ENCODE peak calls at places on chromosome 3, in four cellular contexts. One of them, this sample, is unnamed. For H3K36me3, the result is how much of the 10 kb centered on the place peaks cover.

GRCh38 chr3:135197246-135197645 is 402.2 kb downstream of the EPHB1 start:
- DNase-seq in HCT116: no peak
- DNase-seq in K562: peak
- DNase-seq in HepG2: no peak
- DNase-seq in this sample: no peak

GRCh38 chr3:79817224-79817623 is 49.4 kb upstream of the ROBO1 start:
- DNase-seq in HCT116: no peak
- DNase-seq in K562: no peak
- DNase-seq in HepG2: no peak
- DNase-seq in this sample: no peak

GRCh38 chr3:13475871-13476590 is 4.1 kb upstream of the HDAC11 start:
- DNase-seq in HCT116: no peak
- DNase-seq in K562: no peak
- DNase-seq in HepG2: peak
- DNase-seq in this sample: no peak

GRCh38 chr3:139935071-139935865 is at the start of gene CLSTN2:
- DNase-seq in HCT116: no peak
- DNase-seq in K562: peak
- DNase-seq in HepG2: no peak
- DNase-seq in this sample: peak

GRCh38 chr3:138082085-138082991 is 33.1 kb downstream of the DZIP1L start:
- DNase-seq in HCT116: peak
- DNase-seq in K562: no peak
- DNase-seq in HepG2: peak
- DNase-seq in this sample: no peak

GRCh38 chr3:155946178-155946577 is 75.7 kb downstream of the GMPS start:
- DNase-seq in HCT116: no peak
- DNase-seq in K562: no peak
- DNase-seq in HepG2: peak
- DNase-seq in this sample: no peak

GRCh38 chr3:87564438-87564837 is 288.1 kb upstream of the POU1F1 start:
- DNase-seq in HCT116: no peak
- DNase-seq in K562: peak
- DNase-seq in HepG2: no peak
- DNase-seq in this sample: no peak

GRCh38 chr3:141493152-141493551 is 6.3 kb downstream of the RASA2 start:
- DNase-seq in HCT116: no peak
- DNase-seq in K562: no peak
- DNase-seq in HepG2: no peak
- DNase-seq in this sample: no peak

GRCh38 chr3:38281895-38282686 is at the start of gene SLC22A14:
- DNase-seq in HCT116: no peak
- DNase-seq in K562: peak
- DNase-seq in HepG2: peak
- DNase-seq in this sample: no peak

GRCh38 chr3:172766241-172766640 is 15.7 kb downstream of the ECT2 start:
- DNase-seq in HCT116: no peak
- DNase-seq in K562: no peak
- DNase-seq in HepG2: no peak
- DNase-seq in this sample: no peak

GRCh38 chr3:65174713-65175112 is 486.9 kb upstream of the ADAMTS9 start:
- DNase-seq in HCT116: no peak
- DNase-seq in K562: peak
- DNase-seq in HepG2: no peak
- DNase-seq in this sample: no peak

GRCh38 chr3:65182085-65182484 is 494.3 kb upstream of the ADAMTS9 start:
- DNase-seq in HCT116: no peak
- DNase-seq in K562: no peak
- DNase-seq in HepG2: no peak
- DNase-seq in this sample: no peak

GRCh38 chr3:65178703-65179102 is 490.9 kb upstream of the ADAMTS9 start:
- DNase-seq in HCT116: no peak
- DNase-seq in K562: no peak
- DNase-seq in HepG2: no peak
- DNase-seq in this sample: no peak

GRCh38 chr3:65181397-65181871 is 493.6 kb upstream of the ADAMTS9 start:
- DNase-seq in HCT116: no peak
- DNase-seq in K562: no peak
- DNase-seq in HepG2: no peak
- DNase-seq in this sample: no peak

GRCh38 chr3:65177879-65178484 is 490.2 kb upstream of the ADAMTS9 start:
- DNase-seq in HCT116: no peak
- DNase-seq in K562: no peak
- DNase-seq in HepG2: no peak
- DNase-seq in this sample: no peak
- H3K36me3 ChIP-seq in HCT116: under half
- H3K36me3 ChIP-seq in K562: under half
- H3K36me3 ChIP-seq in HepG2: under half
- H3K36me3 ChIP-seq in this sample: under half

GRCh38 chr3:124108446-124108845 is 116.5 kb upstream of the ROPN1 start:
- DNase-seq in HCT116: no peak
- DNase-seq in K562: no peak
- DNase-seq in HepG2: no peak
- DNase-seq in this sample: no peak

GRCh38 chr3:124107491-124107890 is 115.6 kb upstream of the ROPN1 start:
- DNase-seq in HCT116: no peak
- DNase-seq in K562: no peak
- DNase-seq in HepG2: no peak
- DNase-seq in this sample: no peak

GRCh38 chr3:124101643-124102042 is 109.7 kb upstream of the ROPN1 start:
- DNase-seq in HCT116: no peak
- DNase-seq in K562: no peak
- DNase-seq in HepG2: no peak
- DNase-seq in this sample: no peak

GRCh38 chr3:124107074-124107473 is 115.2 kb upstream of the ROPN1 start:
- DNase-seq in HCT116: no peak
- DNase-seq in K562: no peak
- DNase-seq in HepG2: no peak
- DNase-seq in this sample: no peak
- TF ChIP-seq YY1 in HCT116: no peak
- TF ChIP-seq YY1 in K562: no peak
- TF ChIP-seq YY1 in HepG2: no peak
- TF ChIP-seq YY1 in this sample: no peak

DNA sequence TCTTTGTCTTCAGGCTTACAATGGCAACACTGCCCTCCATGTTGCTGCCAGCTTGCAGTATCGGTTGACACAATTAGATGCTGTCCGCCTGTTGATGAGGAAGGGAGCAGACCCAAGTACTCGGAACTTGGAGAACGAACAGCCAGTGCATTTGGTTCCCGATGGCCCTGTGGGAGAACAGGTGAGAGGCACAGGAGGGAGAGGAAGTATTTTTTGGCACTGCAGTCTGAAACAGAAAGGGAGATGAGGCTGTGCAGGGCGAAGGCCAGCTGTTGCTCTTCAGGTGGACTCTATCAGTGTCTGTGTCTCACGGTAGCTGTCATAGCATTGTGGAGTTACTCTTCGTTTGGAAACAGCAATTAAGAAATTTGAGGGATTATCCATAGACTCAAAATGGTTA is 8.0 kb downstream of the NFKBIZ start:
- DNase-seq in HCT116: no peak
- DNase-seq in K562: no peak
- DNase-seq in HepG2: no peak
- DNase-seq in this sample: no peak
- H3K36me3 ChIP-seq in HCT116: half or more
- H3K36me3 ChIP-seq in K562: half or more
- H3K36me3 ChIP-seq in HepG2: half or more
- H3K36me3 ChIP-seq in this sample: half or more

GRCh38 chr3:28210968-28211713 is 30.3 kb upstream of the CMC1 start:
- DNase-seq in HCT116: no peak
- DNase-seq in K562: no peak
- DNase-seq in HepG2: no peak
- DNase-seq in this sample: no peak

GRCh38 chr3:28212681-28213080 is 28.7 kb upstream of the CMC1 start:
- DNase-seq in HCT116: no peak
- DNase-seq in K562: no peak
- DNase-seq in HepG2: no peak
- DNase-seq in this sample: no peak

GRCh38 chr3:28206479-28206878 is 34.9 kb upstream of the CMC1 start:
- DNase-seq in HCT116: no peak
- DNase-seq in K562: no peak
- DNase-seq in HepG2: no peak
- DNase-seq in this sample: no peak

DNA sequence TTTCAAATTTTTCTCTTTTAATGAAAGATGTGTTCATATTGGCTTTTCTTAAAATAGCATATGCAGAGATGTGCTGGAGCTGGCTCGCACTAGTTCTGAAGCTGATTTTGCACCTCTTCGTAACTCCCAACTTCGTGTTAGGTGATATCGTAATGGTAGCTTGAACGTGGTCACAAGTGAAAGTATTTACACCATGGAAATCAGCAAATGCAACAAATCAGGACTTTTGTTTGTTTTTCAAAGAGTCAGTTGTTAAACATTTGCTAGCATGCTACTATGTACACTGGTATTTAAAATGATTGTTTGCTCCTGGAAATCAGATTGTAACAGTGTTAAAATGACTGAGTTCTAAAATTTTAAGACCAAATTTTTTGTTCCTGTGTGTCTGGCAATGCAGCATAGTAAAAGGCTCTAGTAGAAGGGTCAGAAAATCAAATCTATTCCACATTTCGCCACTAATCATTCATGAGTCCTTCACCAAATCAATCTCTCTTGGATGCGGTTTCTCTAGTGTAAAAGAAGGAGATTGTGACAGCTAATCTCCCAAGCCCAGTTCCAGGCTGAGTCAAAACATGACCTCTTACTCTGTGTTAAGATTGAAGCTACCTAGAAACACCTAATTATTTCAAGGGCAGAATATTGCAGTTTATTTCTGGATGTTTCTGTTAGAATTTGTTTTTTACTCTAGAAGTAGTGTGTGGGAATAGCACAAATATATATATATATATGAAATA is 34.3 kb upstream of the CMC1 start:
- DNase-seq in HCT116: no peak
- DNase-seq in K562: no peak
- DNase-seq in HepG2: peak
- DNase-seq in this sample: no peak
- TF ChIP-seq YY1 in HCT116: no peak
- TF ChIP-seq YY1 in K562: no peak
- TF ChIP-seq YY1 in HepG2: no peak
- TF ChIP-seq YY1 in this sample: no peak

DNA sequence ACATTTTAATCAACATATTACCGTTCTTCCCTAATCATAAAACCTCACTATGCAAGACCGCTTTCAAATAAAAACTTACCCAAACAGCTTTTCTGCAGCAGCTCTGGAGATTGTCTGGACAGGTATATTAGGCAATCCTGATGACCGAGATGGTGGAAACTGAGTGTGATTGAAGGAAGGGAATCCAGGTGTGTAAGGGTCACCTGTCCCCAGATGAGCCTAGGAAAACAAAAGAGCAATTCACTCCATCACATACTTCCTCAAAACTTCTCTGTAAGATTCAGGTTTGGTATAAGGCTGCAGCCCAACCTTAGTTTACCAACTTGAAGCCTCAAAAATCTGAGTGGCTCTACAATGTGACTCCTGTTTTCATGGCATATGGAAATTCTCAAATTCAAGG is 14.5 kb downstream of the TFRC start:
- DNase-seq in HCT116: no peak
- DNase-seq in K562: no peak
- DNase-seq in HepG2: no peak
- DNase-seq in this sample: no peak
- H3K36me3 ChIP-seq in HCT116: half or more
- H3K36me3 ChIP-seq in K562: half or more
- H3K36me3 ChIP-seq in HepG2: half or more
- H3K36me3 ChIP-seq in this sample: half or more

GRCh38 chr3:128818186-128818787 is 61.1 kb upstream of the ACAD9 start:
- DNase-seq in HCT116: no peak
- DNase-seq in K562: no peak
- DNase-seq in HepG2: no peak
- DNase-seq in this sample: no peak

GRCh38 chr3:128815318-128816064 is 63.9 kb upstream of the ACAD9 start:
- DNase-seq in HCT116: no peak
- DNase-seq in K562: no peak
- DNase-seq in HepG2: no peak
- DNase-seq in this sample: no peak

GRCh38 chr3:128808672-128809071 is 70.7 kb upstream of the ACAD9 start:
- DNase-seq in HCT116: no peak
- DNase-seq in K562: no peak
- DNase-seq in HepG2: no peak
- DNase-seq in this sample: no peak

GRCh38 chr3:128814514-128815317 is 64.7 kb upstream of the ACAD9 start:
- DNase-seq in HCT116: no peak
- DNase-seq in K562: no peak
- DNase-seq in HepG2: no peak
- DNase-seq in this sample: no peak

DNA sequence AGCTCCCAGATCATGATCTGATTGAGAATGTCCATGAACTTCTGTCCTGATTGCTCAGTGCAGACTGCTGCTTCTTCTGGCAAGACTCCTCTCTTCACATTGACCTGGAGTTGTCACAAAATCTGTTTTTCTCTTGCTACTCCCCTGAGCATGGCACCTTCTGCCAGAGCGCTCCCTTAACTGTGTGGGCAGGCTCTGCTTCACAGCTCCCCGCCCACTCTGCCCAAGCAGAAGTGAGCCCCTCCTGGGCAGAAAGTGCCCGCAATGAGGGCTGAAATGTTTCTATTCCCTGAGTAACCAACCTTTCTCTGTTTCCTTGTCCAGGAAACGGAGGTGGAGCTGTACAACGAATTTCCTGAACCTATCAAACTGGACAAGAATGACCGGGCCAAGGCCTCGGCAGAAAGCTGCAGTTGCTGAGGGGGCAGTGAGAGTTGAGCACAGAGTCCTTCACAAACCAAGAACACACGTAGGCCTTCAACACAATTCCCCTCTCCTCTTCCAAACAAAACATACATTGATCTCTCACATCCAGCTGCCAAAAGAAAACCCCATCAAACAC is 66.3 kb upstream of the ACAD9 start:
- DNase-seq in HCT116: no peak
- DNase-seq in K562: no peak
- DNase-seq in HepG2: no peak
- DNase-seq in this sample: no peak
- TF ChIP-seq YY1 in HCT116: no peak
- TF ChIP-seq YY1 in K562: no peak
- TF ChIP-seq YY1 in HepG2: no peak
- TF ChIP-seq YY1 in this sample: no peak

GRCh38 chr3:70973558-70973957 is 610.0 kb downstream of the FOXP1 start:
- DNase-seq in HCT116: no peak
- DNase-seq in K562: no peak
- DNase-seq in HepG2: no peak
- DNase-seq in this sample: no peak
- H3K36me3 ChIP-seq in HCT116: under half
- H3K36me3 ChIP-seq in K562: half or more
- H3K36me3 ChIP-seq in HepG2: half or more
- H3K36me3 ChIP-seq in this sample: under half

This sample was measured in NT2/D1.